ENCODE peak calls at places on chromosomes 12 and 14, in eight cellular contexts. L is body of pancreas, B is K562, T is suprapubic skin, W is stomach, U is uterus, G is A549, M is gastrocnemius medialis. O is an unnamed sample.

GRCh38 chr12:131620946-131621681 is 89.8 kb upstream of the SFSWAP start:
- DNase-seq in L (no peak), B (no peak), T (no peak), W (no peak), U (no peak), G (no peak), M (no peak), O (no peak)

GRCh38 chr12:90028620-90029051 is 320.0 kb upstream of the ATP2B1 start:
- DNase-seq in L (no peak), B (no peak), T (no peak), W (no peak), U (no peak), G (no peak), M (no peak), O (no peak)

GRCh38 chr12:65459545-65459944 is 181.1 kb downstream of the MSRB3 start:
- DNase-seq in L (no peak), B (no peak), T (no peak), W (no peak), U (no peak), G (no peak), M (no peak), O (no peak)

GRCh38 chr12:116414891-116415290 is 137.4 kb upstream of the MED13L start:
- DNase-seq in L (no peak), B (no peak), T (no peak), W (no peak), U (no peak), G (no peak), M (no peak), O (no peak)

GRCh38 chr12:52813885-52814709 is at the start of gene KRT4:
- DNase-seq in L (no peak), B (no peak), T (no peak), W (no peak), U (no peak), G (no peak), M (no peak), O (no peak)

GRCh38 chr14:49863483-49864262 is 11.1 kb upstream of the NEMF start:
- DNase-seq in L (no peak), B (peak), T (no peak), W (no peak), U (peak), G (no peak), M (no peak), O (no peak)

GRCh38 chr14:28766505-28767238 is at the start of gene FOXG1:
- DNase-seq in L (no peak), B (peak), T (no peak), W (no peak), U (no peak), G (no peak), M (no peak), O (no peak)

GRCh38 chr12:89542912-89543592 is 17.2 kb upstream of the POC1B start:
- DNase-seq in L (peak), B (peak), T (no peak), W (peak), U (peak), G (peak), M (peak), O (peak)

GRCh38 chr12:56014205-56014604 is 6.6 kb upstream of the IKZF4 start:
- DNase-seq in L (no peak), B (no peak), T (no peak), W (no peak), U (no peak), G (no peak), M (no peak), O (no peak)

GRCh38 chr12:132314035-132314434 is 15.4 kb downstream of the GALNT9 start:
- DNase-seq in L (no peak), B (no peak), T (no peak), W (no peak), U (no peak), G (no peak), M (no peak), O (no peak)

GRCh38 chr14:96698846-96699543 is 98.2 kb upstream of the VRK1 start:
- DNase-seq in L (no peak), B (peak), T (no peak), W (no peak), U (no peak), G (no peak), M (no peak), O (no peak)

GRCh38 chr12:120466560-120467315 is 2.8 kb downstream of the SRSF9 start:
- DNase-seq in L (peak), B (no peak), T (no peak), W (peak), U (no peak), G (no peak), M (no peak), O (no peak)

GRCh38 chr12:47832263-47832933 is 12.7 kb upstream of the HDAC7 start:
- DNase-seq in L (no peak), B (no peak), T (no peak), W (no peak), U (no peak), G (no peak), M (no peak), O (no peak)

GRCh38 chr12:106766393-106766826 is 8.1 kb upstream of the RIC8B start:
- DNase-seq in L (peak), B (no peak), T (no peak), W (peak), U (peak), G (no peak), M (no peak), O (no peak)

GRCh38 chr12:101795786-101796185 is 35.0 kb downstream of the GNPTAB start:
- DNase-seq in L (no peak), B (no peak), T (no peak), W (no peak), U (no peak), G (no peak), M (no peak), O (no peak)

GRCh38 chr12:119178544-119179334 is at the start of gene HSPB8:
- DNase-seq in L (peak), B (peak), T (peak), W (peak), U (peak), G (peak), M (peak), O (peak)

GRCh38 chr12:119179335-119180021 is 747 bp downstream of the HSPB8 start:
- DNase-seq in L (peak), B (peak), T (no peak), W (peak), U (peak), G (peak), M (peak), O (no peak)

GRCh38 chr12:119181202-119181601 is 2.5 kb downstream of the HSPB8 start:
- DNase-seq in L (no peak), B (no peak), T (no peak), W (no peak), U (no peak), G (no peak), M (no peak), O (no peak)

GRCh38 chr12:119181944-119182343 is 3.2 kb downstream of the HSPB8 start:
- DNase-seq in L (no peak), B (no peak), T (no peak), W (no peak), U (no peak), G (no peak), M (no peak), O (no peak)

DNA sequence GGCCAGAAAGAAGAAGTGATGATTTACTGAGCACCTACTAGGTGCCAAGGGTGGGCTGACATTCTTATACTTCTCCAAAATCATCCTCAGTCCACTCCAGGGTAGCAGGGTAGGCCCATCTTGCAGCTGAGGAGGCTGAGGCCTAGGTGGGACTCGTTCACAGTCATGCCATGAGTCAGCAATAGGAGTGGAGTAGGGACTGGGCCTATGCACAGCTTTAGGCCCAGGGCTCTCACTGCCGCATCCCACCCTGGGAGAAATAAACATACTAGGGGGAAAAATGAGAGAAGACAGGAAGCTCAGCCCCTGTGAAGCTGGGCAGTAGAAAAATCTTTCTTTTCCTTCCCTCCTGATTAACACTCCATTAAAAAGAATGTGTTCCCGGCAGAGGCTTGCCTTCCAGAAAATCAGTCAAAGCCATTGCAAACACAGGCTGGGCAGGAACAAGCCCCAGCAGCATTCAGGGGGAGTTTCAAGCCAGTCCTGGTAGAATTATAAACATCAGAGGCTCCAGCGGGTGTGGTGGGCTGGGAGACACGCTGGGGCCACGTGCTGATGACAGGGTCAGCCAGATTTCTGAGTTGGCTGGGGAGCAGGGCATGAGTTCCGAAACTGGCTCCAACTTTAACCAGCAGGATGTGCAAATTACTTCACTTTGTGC is 1.8 kb downstream of the HSPB8 start:
- DNase-seq in L (peak), B (peak), T (no peak), W (peak), U (peak), G (no peak), M (peak), O (peak)
- TF ChIP-seq POLR2A in L (no peak), B (no peak), T (no peak), W (no peak), U (no peak), G (no peak), M (peak), O (no peak)

DNA sequence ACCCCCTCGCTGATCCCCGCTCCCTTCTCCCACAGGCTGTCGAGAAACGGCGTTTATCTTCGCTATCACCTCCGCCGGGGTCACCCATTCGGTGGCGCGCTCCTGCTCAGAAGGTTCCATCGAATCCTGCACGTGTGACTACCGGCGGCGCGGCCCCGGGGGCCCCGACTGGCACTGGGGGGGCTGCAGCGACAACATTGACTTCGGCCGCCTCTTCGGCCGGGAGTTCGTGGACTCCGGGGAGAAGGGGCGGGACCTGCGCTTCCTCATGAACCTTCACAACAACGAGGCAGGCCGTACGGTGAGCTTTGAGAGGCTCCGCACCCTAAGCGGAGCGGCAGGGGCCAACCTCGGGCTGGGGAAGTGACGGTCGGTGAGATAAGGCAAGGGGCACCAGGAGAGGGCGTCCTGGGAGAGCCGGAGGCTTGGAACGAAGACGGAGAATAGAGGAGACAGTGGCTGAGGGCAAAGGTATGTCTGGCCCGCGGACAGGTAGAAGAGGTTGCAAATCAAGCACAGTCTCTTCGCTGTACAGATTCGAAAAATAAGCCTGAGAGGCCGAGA is 2.3 kb downstream of the WNT1 start:
- DNase-seq in L (no peak), B (peak), T (no peak), W (no peak), U (no peak), G (no peak), M (no peak), O (no peak)
- TF ChIP-seq CTCF in L (no peak), B (peak), T (no peak), W (no peak), U (no peak), G (no peak), M (no peak), O (no peak)

GRCh38 chr14:89617471-89618291 is 200.6 kb upstream of the FOXN3 start:
- DNase-seq in L (peak), B (no peak), T (no peak), W (peak), U (no peak), G (no peak), M (peak), O (no peak)
- TF ChIP-seq POLR2A in L (peak), B (no peak), T (no peak), W (peak), U (no peak), G (no peak), M (no peak), O (no peak)

GRCh38 chr12:118781692-118782091 is 199.6 kb upstream of the SRRM4 start:
- DNase-seq in L (no peak), B (no peak), T (no peak), W (no peak), U (no peak), G (no peak), M (no peak), O (no peak)
- TF ChIP-seq CTCF in L (no peak), B (no peak), T (no peak), W (no peak), U (no peak), G (no peak), M (no peak), O (no peak)

GRCh38 chr12:118061011-118061875 is at the start of gene WSB2:
- DNase-seq in L (peak), B (peak), T (peak), W (peak), U (peak), G (peak), M (peak), O (peak)
- TF ChIP-seq POLR2A in L (peak), B (peak), T (no peak), W (no peak), U (no peak), G (peak), M (peak), O (no peak)